ENCODE peak calls at places on chromosomes 2 and 18, in eight cellular contexts. Q is IMR-90; G is astrocyte of the spinal cord; N is gastrocnemius medialis; C is NCI-H526 treated with DMSO at 0.1 percent for 48 hours; B is C1 segment of cervical spinal cord; U is activated naive CD4-positive, alpha-beta T cell; X is COR-L47. J is an unnamed sample.

GRCh38 chr2:176103634-176104337 is 3.3 kb upstream of the HOXD11 start:
- DNase-seq in Q (no peak), G (no peak), N (no peak), C (no peak), B (no peak), U (no peak), X (no peak), J (no peak)

GRCh38 chr2:118932949-118933348 is 9.0 kb upstream of the MARCO start:
- DNase-seq in Q (no peak), G (no peak), N (no peak), C (no peak), B (no peak), U (no peak), X (no peak), J (no peak)

GRCh38 chr18:12442946-12443345 is 35.2 kb downstream of the PRELID3A start:
- DNase-seq in Q (peak), G (no peak), N (no peak), C (no peak), B (no peak), U (no peak), X (no peak), J (no peak)

GRCh38 chr2:25052948-25053477 is 11.1 kb downstream of the EFR3B start:
- DNase-seq in Q (no peak), G (no peak), N (no peak), C (no peak), B (no peak), U (no peak), X (no peak), J (no peak)

GRCh38 chr2:235864746-235865535 is 303.2 kb downstream of the GBX2 start:
- DNase-seq in Q (peak), G (peak), N (no peak), C (no peak), B (no peak), U (no peak), X (no peak), J (no peak)

GRCh38 chr2:60366178-60366577 is 187.3 kb downstream of the BCL11A start:
- DNase-seq in Q (no peak), G (no peak), N (no peak), C (no peak), B (no peak), U (no peak), X (no peak), J (no peak)

GRCh38 chr2:168585700-168586099 is 129.6 kb downstream of the CERS6 start:
- DNase-seq in Q (no peak), G (no peak), N (no peak), C (no peak), B (no peak), U (no peak), X (no peak), J (no peak)

GRCh38 chr18:44229693-44230108 is 451.0 kb upstream of the SETBP1 start:
- DNase-seq in Q (peak), G (peak), N (peak), C (no peak), B (peak), U (no peak), X (no peak), J (peak)

GRCh38 chr18:6881034-6881800 is 151.7 kb downstream of the ARHGAP28 start:
- DNase-seq in Q (peak), G (no peak), N (peak), C (no peak), B (no peak), U (no peak), X (no peak), J (no peak)

GRCh38 chr18:2531751-2532150 is 39.6 kb downstream of the METTL4 start:
- DNase-seq in Q (no peak), G (no peak), N (no peak), C (no peak), B (no peak), U (no peak), X (no peak), J (no peak)

GRCh38 chr2:11127791-11128190 is 27.5 kb upstream of the SLC66A3 start:
- DNase-seq in Q (no peak), G (no peak), N (no peak), C (no peak), B (no peak), U (no peak), X (no peak), J (no peak)

GRCh38 chr2:233053928-233054774 is 6.0 kb upstream of the INPP5D start:
- DNase-seq in Q (peak), G (peak), N (peak), C (peak), B (no peak), U (peak), X (no peak), J (no peak)

GRCh38 chr2:66236067-66236705 is 198.7 kb upstream of the MEIS1 start:
- DNase-seq in Q (no peak), G (no peak), N (peak), C (no peak), B (no peak), U (no peak), X (no peak), J (no peak)

GRCh38 chr2:177754476-177754873 is 318.1 kb downstream of the PDE11A start:
- DNase-seq in Q (no peak), G (peak), N (no peak), C (no peak), B (no peak), U (no peak), X (no peak), J (no peak)

GRCh38 chr2:238183846-238184245 is 19.6 kb downstream of the ILKAP start:
- DNase-seq in Q (peak), G (peak), N (no peak), C (no peak), B (no peak), U (no peak), X (no peak), J (no peak)

GRCh38 chr2:44120428-44120827 is 48.2 kb upstream of the PPM1B start:
- DNase-seq in Q (peak), G (peak), N (no peak), C (no peak), B (no peak), U (no peak), X (no peak), J (no peak)

GRCh38 chr18:58527116-58528010 is 101.5 kb downstream of the ALPK2 start:
- DNase-seq in Q (peak), G (peak), N (no peak), C (no peak), B (no peak), U (no peak), X (peak), J (no peak)

GRCh38 chr2:29744976-29745375 is 176.4 kb downstream of the ALK start:
- DNase-seq in Q (no peak), G (no peak), N (no peak), C (no peak), B (no peak), U (no peak), X (no peak), J (no peak)

GRCh38 chr2:57434952-57435351 is 611.7 kb upstream of the VRK2 start:
- DNase-seq in Q (no peak), G (no peak), N (no peak), C (no peak), B (no peak), U (no peak), X (no peak), J (no peak)

GRCh38 chr18:44654555-44654954 is 26.1 kb upstream of the SETBP1 start:
- DNase-seq in Q (peak), G (peak), N (no peak), C (no peak), B (no peak), U (no peak), X (no peak), J (no peak)

GRCh38 chr2:10048501-10049171 is 5.3 kb downstream of the KLF11 start:
- DNase-seq in Q (peak), G (peak), N (no peak), C (peak), B (no peak), U (no peak), X (peak), J (no peak)

GRCh38 chr2:124810132-124810531 is 785.0 kb downstream of the CNTNAP5 start:
- DNase-seq in Q (peak), G (no peak), N (no peak), C (no peak), B (no peak), U (no peak), X (peak), J (no peak)

GRCh38 chr18:43563780-43564179 is 286.5 kb upstream of the SYT4 start:
- DNase-seq in Q (peak), G (peak), N (no peak), C (no peak), B (no peak), U (no peak), X (peak), J (no peak)

GRCh38 chr18:8730080-8730827 is 24.9 kb downstream of the MTCL1 start:
- DNase-seq in Q (peak), G (peak), N (no peak), C (no peak), B (no peak), U (no peak), X (peak), J (no peak)